ENCODE peak calls at places on chromosomes 16 and 17, in seven cellular contexts. One of them, this sample, is unnamed.

GRCh38 chr16:35746281-35746962 is 2287.0 kb downstream of the TP53TG3F start:
- DNase-seq in K562: no peak
- DNase-seq in H1: no peak
- DNase-seq in HepG2: no peak
- DNase-seq in HCT116: no peak
- DNase-seq in endothelial cell of umbilical vein: no peak
- DNase-seq in GM12878: no peak
- DNase-seq in this sample: no peak

GRCh38 chr17:76515291-76515949 is 14.2 kb upstream of the RHBDF2 start:
- DNase-seq in K562: peak
- DNase-seq in HepG2: no peak
- DNase-seq in GM12878: peak
- DNase-seq in endothelial cell of umbilical vein: no peak
- DNase-seq in HCT116: no peak
- DNase-seq in H1: no peak
- DNase-seq in this sample: no peak

GRCh38 chr16:88686062-88686438 is 257 bp downstream of the SNAI3 start:
- DNase-seq in H1: no peak
- DNase-seq in HepG2: no peak
- DNase-seq in HCT116: no peak
- DNase-seq in GM12878: no peak
- DNase-seq in endothelial cell of umbilical vein: no peak
- DNase-seq in K562: peak
- DNase-seq in this sample: no peak

GRCh38 chr17:73855933-73856332 is 211.7 kb upstream of the SDK2 start:
- DNase-seq in K562: no peak
- DNase-seq in HepG2: no peak
- DNase-seq in endothelial cell of umbilical vein: no peak
- DNase-seq in H1: no peak
- DNase-seq in GM12878: no peak
- DNase-seq in HCT116: no peak
- DNase-seq in this sample: no peak

GRCh38 chr17:10803830-10804498 is at the start of gene TMEM238L:
- DNase-seq in GM12878: no peak
- DNase-seq in K562: no peak
- DNase-seq in H1: no peak
- DNase-seq in HepG2: no peak
- DNase-seq in HCT116: no peak
- DNase-seq in endothelial cell of umbilical vein: no peak
- DNase-seq in this sample: no peak

GRCh38 chr16:22739077-22739476 is 74.9 kb upstream of the HS3ST2 start:
- DNase-seq in K562: no peak
- DNase-seq in HCT116: no peak
- DNase-seq in H1: no peak
- DNase-seq in GM12878: no peak
- DNase-seq in HepG2: no peak
- DNase-seq in endothelial cell of umbilical vein: no peak
- DNase-seq in this sample: no peak

GRCh38 chr17:44448412-44448811 is 54.8 kb downstream of the GPATCH8 start:
- DNase-seq in K562: no peak
- DNase-seq in GM12878: no peak
- DNase-seq in HCT116: no peak
- DNase-seq in HepG2: no peak
- DNase-seq in endothelial cell of umbilical vein: no peak
- DNase-seq in H1: no peak
- DNase-seq in this sample: no peak

GRCh38 chr16:52837251-52837650 is 215.4 kb downstream of the CHD9NB start:
- DNase-seq in HepG2: no peak
- DNase-seq in GM12878: no peak
- DNase-seq in endothelial cell of umbilical vein: no peak
- DNase-seq in HCT116: no peak
- DNase-seq in K562: no peak
- DNase-seq in H1: no peak
- DNase-seq in this sample: no peak

GRCh38 chr16:10964891-10965326 is 20.5 kb downstream of the CLEC16A start:
- DNase-seq in HepG2: no peak
- DNase-seq in H1: no peak
- DNase-seq in HCT116: no peak
- DNase-seq in K562: no peak
- DNase-seq in GM12878: peak
- DNase-seq in endothelial cell of umbilical vein: no peak
- DNase-seq in this sample: no peak

GRCh38 chr16:578870-579405 is 9.2 kb downstream of the PIGQ start:
- DNase-seq in GM12878: no peak
- DNase-seq in endothelial cell of umbilical vein: peak
- DNase-seq in HepG2: peak
- DNase-seq in K562: peak
- DNase-seq in HCT116: no peak
- DNase-seq in H1: peak
- DNase-seq in this sample: no peak

GRCh38 chr17:17063546-17064122 is 21.4 kb downstream of the MPRIP start:
- DNase-seq in HepG2: no peak
- DNase-seq in HCT116: no peak
- DNase-seq in K562: no peak
- DNase-seq in GM12878: no peak
- DNase-seq in endothelial cell of umbilical vein: no peak
- DNase-seq in H1: no peak
- DNase-seq in this sample: no peak

GRCh38 chr17:39601010-39601597 is 6.6 kb downstream of the NEUROD2 start:
- DNase-seq in H1: no peak
- DNase-seq in HCT116: no peak
- DNase-seq in endothelial cell of umbilical vein: no peak
- DNase-seq in K562: no peak
- DNase-seq in HepG2: no peak
- DNase-seq in GM12878: no peak
- DNase-seq in this sample: no peak

GRCh38 chr17:74450925-74451403 is 15.5 kb upstream of the CD300A start:
- DNase-seq in HepG2: no peak
- DNase-seq in K562: no peak
- DNase-seq in GM12878: no peak
- DNase-seq in HCT116: no peak
- DNase-seq in H1: no peak
- DNase-seq in endothelial cell of umbilical vein: no peak
- DNase-seq in this sample: no peak

GRCh38 chr17:47945080-47945479 is 3.7 kb downstream of the PNPO start:
- DNase-seq in endothelial cell of umbilical vein: no peak
- DNase-seq in GM12878: no peak
- DNase-seq in K562: no peak
- DNase-seq in H1: no peak
- DNase-seq in HepG2: no peak
- DNase-seq in HCT116: no peak
- DNase-seq in this sample: no peak

GRCh38 chr16:17603614-17604013 is 132.9 kb upstream of the XYLT1 start:
- DNase-seq in K562: no peak
- DNase-seq in GM12878: no peak
- DNase-seq in HCT116: no peak
- DNase-seq in H1: no peak
- DNase-seq in endothelial cell of umbilical vein: no peak
- DNase-seq in HepG2: no peak
- DNase-seq in this sample: no peak

GRCh38 chr17:47948706-47949196 is 7.4 kb downstream of the PNPO start:
- DNase-seq in HCT116: no peak
- DNase-seq in K562: no peak
- DNase-seq in HepG2: peak
- DNase-seq in H1: no peak
- DNase-seq in GM12878: no peak
- DNase-seq in endothelial cell of umbilical vein: peak
- DNase-seq in this sample: no peak

GRCh38 chr17:1752425-1752941 is 9.4 kb upstream of the SERPINF1 start:
- DNase-seq in HCT116: peak
- DNase-seq in HepG2: no peak
- DNase-seq in endothelial cell of umbilical vein: no peak
- DNase-seq in GM12878: no peak
- DNase-seq in K562: no peak
- DNase-seq in H1: no peak
- DNase-seq in this sample: no peak

GRCh38 chr16:649646-650045 is 481 bp downstream of the WDR90 start:
- DNase-seq in GM12878: no peak
- DNase-seq in HepG2: no peak
- DNase-seq in K562: no peak
- DNase-seq in H1: no peak
- DNase-seq in endothelial cell of umbilical vein: no peak
- DNase-seq in HCT116: no peak
- DNase-seq in this sample: no peak

GRCh38 chr17:64236827-64237403 is 26.1 kb downstream of the TEX2 start:
- DNase-seq in endothelial cell of umbilical vein: peak
- DNase-seq in H1: no peak
- DNase-seq in HCT116: peak
- DNase-seq in K562: no peak
- DNase-seq in GM12878: no peak
- DNase-seq in HepG2: peak
- DNase-seq in this sample: no peak

GRCh38 chr16:88315543-88316105 is 67.1 kb upstream of the ZNF469 start:
- DNase-seq in K562: peak
- DNase-seq in H1: no peak
- DNase-seq in HCT116: peak
- DNase-seq in HepG2: peak
- DNase-seq in endothelial cell of umbilical vein: peak
- DNase-seq in GM12878: no peak
- DNase-seq in this sample: no peak

GRCh38 chr16:82649766-82650165 is 23.0 kb downstream of the CDH13 start:
- DNase-seq in H1: no peak
- DNase-seq in HCT116: no peak
- DNase-seq in endothelial cell of umbilical vein: no peak
- DNase-seq in GM12878: no peak
- DNase-seq in HepG2: no peak
- DNase-seq in K562: no peak
- DNase-seq in this sample: no peak

GRCh38 chr17:39622380-39623006 is 4.3 kb upstream of the PPP1R1B start:
- DNase-seq in HepG2: no peak
- DNase-seq in K562: no peak
- DNase-seq in endothelial cell of umbilical vein: no peak
- DNase-seq in H1: no peak
- DNase-seq in GM12878: no peak
- DNase-seq in HCT116: no peak
- DNase-seq in this sample: no peak

GRCh38 chr16:47180073-47180472 is 36.3 kb upstream of the NETO2 start:
- DNase-seq in H1: no peak
- DNase-seq in K562: no peak
- DNase-seq in HepG2: no peak
- DNase-seq in endothelial cell of umbilical vein: no peak
- DNase-seq in GM12878: no peak
- DNase-seq in HCT116: no peak
- DNase-seq in this sample: no peak

DNA sequence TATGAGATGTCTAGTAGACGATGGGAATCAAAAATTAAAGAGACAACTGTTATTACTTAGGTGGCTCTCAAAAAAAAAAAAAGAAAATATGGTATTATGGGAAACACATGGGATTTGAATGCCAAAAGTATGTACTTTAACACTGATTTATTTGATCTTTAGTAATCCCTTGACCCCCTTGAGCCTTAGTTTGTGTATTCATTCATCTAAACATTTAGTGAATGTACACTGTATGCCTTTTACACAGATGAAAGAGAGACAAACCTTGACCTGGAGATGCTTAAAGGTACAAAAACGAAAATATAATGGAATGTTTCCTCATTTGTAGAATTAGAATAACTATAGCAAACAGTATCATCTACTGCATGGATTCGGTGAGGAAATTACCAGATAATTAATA is 38.6 kb upstream of the NETO2 start:
- DNase-seq in HCT116: no peak
- DNase-seq in H1: no peak
- DNase-seq in GM12878: no peak
- DNase-seq in HepG2: peak
- DNase-seq in endothelial cell of umbilical vein: no peak
- DNase-seq in K562: no peak
- DNase-seq in this sample: no peak
- H3K9ac ChIP-seq in HCT116: no peak
- H3K9ac ChIP-seq in H1: no peak
- H3K9ac ChIP-seq in GM12878: no peak
- H3K9ac ChIP-seq in HepG2: no peak
- H3K9ac ChIP-seq in endothelial cell of umbilical vein: no peak
- H3K9ac ChIP-seq in K562: no peak
- H3K9ac ChIP-seq in this sample: no peak

DNA sequence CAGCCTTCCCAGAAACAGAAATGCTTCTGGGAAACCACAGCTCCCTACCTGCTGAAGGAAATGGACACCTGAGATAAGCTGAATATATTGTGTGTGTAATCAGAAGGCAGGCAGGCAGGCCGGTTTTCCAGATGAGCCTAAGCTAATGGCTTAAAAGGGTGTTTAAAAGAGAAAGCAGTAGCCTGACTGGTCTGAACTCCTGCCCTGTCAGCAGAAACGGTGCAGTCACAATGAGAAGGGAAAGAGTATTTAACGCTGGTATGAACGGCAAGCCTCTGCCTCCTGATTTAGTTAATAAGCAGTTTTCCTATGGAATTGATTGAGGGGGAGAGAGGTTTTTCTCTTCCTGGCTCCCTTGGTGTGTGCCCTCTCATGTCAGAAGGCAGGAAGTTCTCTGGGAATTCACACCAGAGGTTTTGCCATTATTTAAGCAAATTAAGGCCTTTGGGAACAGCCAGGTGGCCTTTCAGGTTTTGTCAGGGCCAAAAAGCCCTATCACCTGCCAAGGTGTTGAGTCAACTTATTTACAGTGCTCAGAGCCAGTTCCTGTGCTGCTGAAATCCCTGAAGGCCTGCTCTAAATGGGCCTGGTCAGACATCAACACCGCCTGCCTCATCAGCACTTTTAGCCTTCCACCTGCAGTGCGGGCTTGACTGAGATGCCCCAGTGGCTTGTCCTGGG is 41.6 kb downstream of the CDH1 start:
- DNase-seq in K562: no peak
- DNase-seq in HepG2: no peak
- DNase-seq in HCT116: no peak
- DNase-seq in GM12878: no peak
- DNase-seq in H1: no peak
- DNase-seq in endothelial cell of umbilical vein: no peak
- DNase-seq in this sample: no peak
- TF ChIP-seq EZH2 in K562: no peak
- TF ChIP-seq EZH2 in HepG2: no peak
- TF ChIP-seq EZH2 in HCT116: no peak
- TF ChIP-seq EZH2 in GM12878: no peak
- TF ChIP-seq EZH2 in H1: no peak
- TF ChIP-seq EZH2 in endothelial cell of umbilical vein: no peak
- TF ChIP-seq EZH2 in this sample: no peak

GRCh38 chr17:12085076-12085949 is 64.6 kb downstream of the MAP2K4 start:
- DNase-seq in HCT116: no peak
- DNase-seq in H1: no peak
- DNase-seq in GM12878: no peak
- DNase-seq in K562: no peak
- DNase-seq in endothelial cell of umbilical vein: no peak
- DNase-seq in HepG2: peak
- DNase-seq in this sample: no peak
- TF ChIP-seq POLR2AphosphoS5 in HCT116: no peak
- TF ChIP-seq POLR2AphosphoS5 in H1: no peak
- TF ChIP-seq POLR2AphosphoS5 in GM12878: no peak
- TF ChIP-seq POLR2AphosphoS5 in K562: no peak
- TF ChIP-seq POLR2AphosphoS5 in endothelial cell of umbilical vein: no peak
- TF ChIP-seq POLR2AphosphoS5 in HepG2: no peak
- TF ChIP-seq POLR2AphosphoS5 in this sample: no peak

DNA sequence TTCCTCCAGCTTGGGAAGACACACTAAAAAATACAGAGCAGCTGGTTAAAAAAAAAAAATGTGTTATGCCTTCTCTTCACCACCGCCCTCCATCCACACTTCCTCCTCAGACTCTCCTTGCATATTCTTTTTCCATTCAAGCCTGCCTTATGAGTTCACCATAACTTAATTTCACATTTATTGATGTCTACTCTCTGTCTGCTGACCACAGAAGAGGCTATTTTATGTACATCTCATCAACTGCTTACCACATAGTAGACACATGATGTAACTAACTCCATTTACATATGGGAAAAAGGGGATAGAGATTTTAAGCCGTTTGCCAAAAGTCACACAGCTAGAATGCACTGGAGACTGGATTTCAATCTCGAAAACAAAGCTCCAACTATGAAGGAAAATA is 409.8 kb downstream of the CDH11 start:
- DNase-seq in GM12878: no peak
- DNase-seq in HepG2: no peak
- DNase-seq in HCT116: no peak
- DNase-seq in H1: no peak
- DNase-seq in K562: no peak
- DNase-seq in endothelial cell of umbilical vein: no peak
- DNase-seq in this sample: no peak
- H3K9ac ChIP-seq in GM12878: no peak
- H3K9ac ChIP-seq in HepG2: no peak
- H3K9ac ChIP-seq in HCT116: no peak
- H3K9ac ChIP-seq in H1: no peak
- H3K9ac ChIP-seq in K562: no peak
- H3K9ac ChIP-seq in endothelial cell of umbilical vein: no peak
- H3K9ac ChIP-seq in this sample: no peak

This sample was measured in SK-N-MC.